ENCODE peak calls at places on chromosome 6, in six cellular contexts. T is iPS-NIHi11, G is GM10248, N is mucosa of gallbladder, Z is H7, Q is endodermal cell. I is an unnamed sample.

GRCh38 chr6:115819506-115819905 is 241.2 kb downstream of the FRK start:
- DNase-seq in T (no peak), G (no peak), N (no peak), Z (no peak), Q (no peak), I (no peak)

GRCh38 chr6:169847773-169848380 is 96.5 kb downstream of the ERMARD start:
- DNase-seq in T (no peak), G (no peak), N (no peak), Z (peak), Q (peak), I (no peak)

GRCh38 chr6:113842165-113842564 is 15.0 kb upstream of the MARCKS start:
- DNase-seq in T (no peak), G (no peak), N (no peak), Z (no peak), Q (no peak), I (no peak)

GRCh38 chr6:149138699-149139294 is 178.7 kb upstream of the TAB2 start:
- DNase-seq in T (no peak), G (no peak), N (no peak), Z (peak), Q (no peak), I (no peak)

GRCh38 chr6:52304917-52305316 is 20.4 kb upstream of the MCM3 start:
- DNase-seq in T (no peak), G (peak), N (no peak), Z (no peak), Q (no peak), I (no peak)

GRCh38 chr6:36347635-36348034 is 10.9 kb upstream of the BNIP5 start:
- DNase-seq in T (no peak), G (no peak), N (no peak), Z (no peak), Q (peak), I (no peak)

GRCh38 chr6:44003345-44004061 is 123.7 kb downstream of the MRPL14 start:
- DNase-seq in T (no peak), G (peak), N (no peak), Z (peak), Q (peak), I (peak)

GRCh38 chr6:16334671-16335070 is 96.3 kb downstream of the GMPR start:
- DNase-seq in T (no peak), G (no peak), N (peak), Z (no peak), Q (peak), I (peak)

GRCh38 chr6:28802417-28803336 is 121.1 kb downstream of the TRIM27 start:
- DNase-seq in T (no peak), G (peak), N (no peak), Z (peak), Q (peak), I (no peak)